ENCODE peak calls at places on chromosomes 4 and X, in seven cellular contexts. G is heart right ventricle, T is suprapubic skin, D is A549, V is neural progenitor cell, R is mesenchymal stem cell, Q is left ventricle myocardium inferior. P is an unnamed sample.

GRCh38 chr4:188023682-188024081 is 28.1 kb downstream of the ZFP42 start:
- DNase-seq in G (no peak), T (no peak), D (no peak), V (no peak), R (peak), Q (no peak), P (no peak)

GRCh38 chr4:28357985-28358384 is 1497.3 kb downstream of the STIM2 start:
- DNase-seq in G (no peak), T (no peak), D (no peak), V (peak), R (no peak), Q (no peak), P (peak)

GRCh38 chrX:39814391-39814790 is 283.4 kb downstream of the BCOR start:
- DNase-seq in G (no peak), T (no peak), D (no peak), V (no peak), R (no peak), Q (no peak), P (no peak)

GRCh38 chrX:110665636-110666035 is 130.0 kb downstream of the CHRDL1 start:
- DNase-seq in G (peak), T (no peak), D (peak), V (peak), R (peak), Q (peak), P (no peak)

GRCh38 chr4:52841707-52842456 is 20.2 kb upstream of the RASL11B start:
- DNase-seq in G (peak), T (no peak), D (no peak), V (peak), R (peak), Q (peak), P (peak)

GRCh38 chr4:7268941-7269340 is 76.6 kb downstream of the SORCS2 start:
- DNase-seq in G (no peak), T (no peak), D (no peak), V (no peak), R (no peak), Q (no peak), P (no peak)

GRCh38 chr4:124279741-124280140 is 432.8 kb downstream of the ANKRD50 start:
- DNase-seq in G (no peak), T (no peak), D (no peak), V (no peak), R (no peak), Q (no peak), P (no peak)

GRCh38 chr4:82785248-82786003 is 13.2 kb downstream of the SCD5 start:
- DNase-seq in G (no peak), T (no peak), D (peak), V (peak), R (peak), Q (no peak), P (no peak)

GRCh38 chr4:20418865-20419451 is 167.3 kb downstream of the SLIT2 start:
- DNase-seq in G (no peak), T (no peak), D (peak), V (peak), R (peak), Q (no peak), P (no peak)

GRCh38 chrX:85243761-85244410 is at the start of the genes SATL1 and ZNF711:
- DNase-seq in G (peak), T (peak), D (peak), V (peak), R (peak), Q (peak), P (peak)

GRCh38 chr4:1342003-1342402 is 5.0 kb upstream of the UVSSA start:
- DNase-seq in G (no peak), T (no peak), D (no peak), V (no peak), R (peak), Q (no peak), P (no peak)

GRCh38 chr4:119268466-119268865 is 53.5 kb downstream of the FABP2 start:
- DNase-seq in G (no peak), T (no peak), D (no peak), V (no peak), R (no peak), Q (no peak), P (no peak)

GRCh38 chrX:130413415-130413814 is 11.6 kb downstream of the RBMX2 start:
- DNase-seq in G (no peak), T (no peak), D (no peak), V (no peak), R (peak), Q (no peak), P (no peak)

GRCh38 chr4:183240581-183241321 is 79.3 kb downstream of the CLDN22 start:
- DNase-seq in G (no peak), T (no peak), D (no peak), V (no peak), R (peak), Q (no peak), P (no peak)

GRCh38 chr4:15034071-15034764 is 31.9 kb downstream of the CPEB2 start:
- DNase-seq in G (peak), T (no peak), D (no peak), V (no peak), R (peak), Q (no peak), P (no peak)

GRCh38 chr4:108058685-108059440 is 69.2 kb downstream of the HADH start:
- DNase-seq in G (no peak), T (no peak), D (no peak), V (peak), R (peak), Q (no peak), P (no peak)

GRCh38 chr4:186104114-186104894 is at the start of gene FAM149A:
- DNase-seq in G (no peak), T (no peak), D (peak), V (peak), R (no peak), Q (peak), P (peak)
- H3K27ac ChIP-seq in G (no peak), T (no peak), D (peak), V (no peak), R (no peak), Q (no peak), P (peak)

GRCh38 chr4:4456816-4457578 is 70.1 kb downstream of the NSG1 start:
- DNase-seq in G (no peak), T (no peak), D (no peak), V (no peak), R (no peak), Q (no peak), P (no peak)

GRCh38 chr4:4456351-4456750 is 69.4 kb downstream of the NSG1 start:
- DNase-seq in G (no peak), T (no peak), D (no peak), V (no peak), R (peak), Q (no peak), P (no peak)

GRCh38 chr4:4460759-4461158 is 73.9 kb downstream of the NSG1 start:
- DNase-seq in G (no peak), T (no peak), D (no peak), V (no peak), R (no peak), Q (no peak), P (no peak)

GRCh38 chr4:4457803-4458550 is 71.1 kb downstream of the NSG1 start:
- DNase-seq in G (no peak), T (no peak), D (no peak), V (no peak), R (peak), Q (no peak), P (no peak)

DNA sequence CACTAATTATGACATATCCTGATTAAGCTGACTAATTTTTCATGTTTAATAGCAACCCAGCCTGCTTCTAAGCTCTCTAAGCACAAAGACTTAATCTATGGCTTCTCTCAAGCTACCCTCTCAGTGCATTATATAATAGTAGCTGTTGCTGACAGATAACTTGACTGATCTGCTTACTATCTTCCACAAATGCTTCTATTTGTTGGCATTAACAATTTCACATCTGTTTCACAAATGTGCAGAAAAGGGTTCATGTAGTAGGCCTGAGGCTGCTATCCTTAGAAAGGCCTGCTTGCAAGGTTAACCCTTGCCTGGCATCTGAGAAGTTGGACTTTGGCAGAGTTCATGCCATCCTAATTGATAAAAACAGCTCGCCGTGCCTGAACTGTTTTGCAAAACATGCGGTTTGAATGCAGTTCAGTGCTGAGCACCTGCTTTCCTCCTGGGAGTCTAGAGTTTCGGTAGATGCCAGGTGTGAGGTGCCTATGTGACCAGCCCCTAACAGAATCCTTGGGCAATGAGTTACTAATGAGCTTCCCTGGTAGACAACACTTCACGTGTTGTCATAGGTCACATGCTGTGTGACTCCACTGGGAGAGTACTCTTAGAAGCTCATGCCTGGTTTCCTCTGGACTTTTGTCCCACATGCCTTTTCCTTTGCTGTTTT is 68.4 kb downstream of the NSG1 start:
- DNase-seq in G (no peak), T (no peak), D (no peak), V (no peak), R (no peak), Q (no peak), P (no peak)
- H3K27ac ChIP-seq in G (no peak), T (no peak), D (no peak), V (no peak), R (no peak), Q (no peak), P (no peak)

GRCh38 chr4:26826721-26827120 is 33.9 kb upstream of the STIM2 start:
- DNase-seq in G (peak), T (no peak), D (no peak), V (no peak), R (no peak), Q (no peak), P (no peak)
- H3K27ac ChIP-seq in G (no peak), T (no peak), D (no peak), V (no peak), R (no peak), Q (peak), P (no peak)

GRCh38 chr4:2743518-2744445 is 12.4 kb downstream of the TNIP2 start:
- DNase-seq in G (no peak), T (no peak), D (no peak), V (no peak), R (no peak), Q (no peak), P (no peak)
- H3K27ac ChIP-seq in G (no peak), T (no peak), D (no peak), V (no peak), R (no peak), Q (no peak), P (no peak)

DNA sequence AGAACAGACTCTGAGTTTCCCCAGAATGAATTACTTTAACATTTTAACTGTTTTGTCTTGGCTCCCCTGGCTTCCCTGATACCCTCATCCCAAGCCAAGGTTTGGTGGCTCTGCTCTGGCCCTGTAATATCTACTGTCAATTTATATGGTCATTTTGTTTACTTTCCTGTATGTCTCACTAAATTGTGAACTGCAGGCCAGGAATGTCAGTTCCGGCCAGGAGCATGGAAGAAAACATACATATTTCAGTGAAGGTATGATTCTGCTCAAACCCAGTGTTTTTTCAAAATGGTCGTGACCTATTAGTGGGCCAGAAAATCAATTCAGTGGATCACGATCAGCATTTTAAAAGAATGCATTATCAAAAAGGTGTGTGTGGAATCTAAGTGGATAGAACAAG is 1.2 kb downstream of the RPGR start:
- DNase-seq in G (no peak), T (no peak), D (no peak), V (no peak), R (peak), Q (no peak), P (no peak)
- H3K27ac ChIP-seq in G (peak), T (peak), D (peak), V (no peak), R (no peak), Q (peak), P (no peak)